ENCODE peak calls at places on chromosomes 7 and 10, in eight cellular contexts. I is body of pancreas, F is cardiac fibroblast, Y is left lung, M is brain microvascular endothelial cell, H is natural killer cell, U is GM23338, D is foreskin fibroblast. E is an unnamed sample.
A peak's percentile ranks its signal among the peaks of the same experiment; 100 is the strongest.

GRCh38 chr10:1049425-1049958 is 573 bp upstream of the IDI1 start:
- DNase-seq in I (no peak), F (no peak), Y (no peak), M (no peak), H (no peak), U (peak; percentile 47), D (no peak), E (no peak)

GRCh38 chr7:110309941-110310340 is 781.0 kb upstream of the LRRN3 start:
- DNase-seq in I (no peak), F (no peak), Y (no peak), M (peak; percentile 54), H (no peak), U (no peak), D (no peak), E (no peak)

GRCh38 chr10:61898435-61898778 is 3.1 kb upstream of the ARID5B start:
- DNase-seq in I (no peak), F (no peak), Y (no peak), M (no peak), H (no peak), U (no peak), D (no peak), E (no peak)

GRCh38 chr7:79988642-79989041 is 146.0 kb upstream of the GNAI1 start:
- DNase-seq in I (no peak), F (peak; percentile 13), Y (no peak), M (peak; percentile 76), H (no peak), U (no peak), D (peak; percentile 62), E (no peak)

GRCh38 chr7:101031082-101031481 is 11.2 kb downstream of the MUC17 start:
- DNase-seq in I (peak; percentile 8), F (no peak), Y (no peak), M (no peak), H (no peak), U (peak; percentile 74), D (no peak), E (no peak)

GRCh38 chr7:2903686-2904162 is 59.6 kb upstream of the GNA12 start:
- DNase-seq in I (no peak), F (peak; percentile 23), Y (no peak), M (no peak), H (no peak), U (no peak), D (no peak), E (no peak)

GRCh38 chr10:119246862-119247549 is 39.6 kb downstream of the GRK5 start:
- DNase-seq in I (no peak), F (peak; percentile 89), Y (no peak), M (peak; percentile 87), H (no peak), U (no peak), D (peak; percentile 85), E (no peak)

GRCh38 chr10:117860135-117860534 is 186.6 kb downstream of the RAB11FIP2 start:
- DNase-seq in I (no peak), F (no peak), Y (no peak), M (no peak), H (no peak), U (no peak), D (no peak), E (no peak)

GRCh38 chr10:16116404-16117304 is 256.3 kb upstream of the MINDY3 start:
- DNase-seq in I (peak; percentile 24), F (peak; percentile 32), Y (no peak), M (peak; percentile 4), H (no peak), U (peak; percentile 77), D (no peak), E (no peak)

GRCh38 chr7:130393799-130394411 is 13.6 kb downstream of the CPA1 start:
- DNase-seq in I (no peak), F (no peak), Y (no peak), M (no peak), H (no peak), U (no peak), D (no peak), E (no peak)

GRCh38 chr10:100569687-100570517 is 34.2 kb downstream of the HIF1AN start:
- DNase-seq in I (peak; percentile 45), F (no peak), Y (no peak), M (no peak), H (no peak), U (peak; percentile 75), D (no peak), E (no peak)

GRCh38 chr10:5545778-5546710 is 21.3 kb downstream of the CALML3 start:
- DNase-seq in I (peak; percentile 26), F (peak; percentile 87), Y (peak; percentile 43), M (peak; percentile 83), H (no peak), U (no peak), D (peak; percentile 21), E (no peak)

GRCh38 chr7:47741984-47742383 is 160.1 kb upstream of the TNS3 start:
- DNase-seq in I (no peak), F (no peak), Y (no peak), M (no peak), H (no peak), U (no peak), D (peak; percentile 39), E (no peak)

GRCh38 chr7:98802088-98802780 is 67.6 kb downstream of the TMEM130 start:
- DNase-seq in I (peak; percentile 20), F (peak; percentile 90), Y (peak; percentile 60), M (peak; percentile 22), H (no peak), U (peak; percentile 25), D (peak; percentile 66), E (no peak)

GRCh38 chr10:100353770-100354485 is 6.9 kb downstream of the SCD start:
- DNase-seq in I (no peak), F (no peak), Y (no peak), M (no peak), H (no peak), U (no peak), D (no peak), E (no peak)

GRCh38 chr10:126153686-126154628 is 234.3 kb downstream of the ADAM12 start:
- DNase-seq in I (no peak), F (peak; percentile 79), Y (no peak), M (peak; percentile 30), H (no peak), U (no peak), D (no peak), E (no peak)

GRCh38 chr7:142863891-142864685 is 9.2 kb downstream of the EPHB6 start:
- DNase-seq in I (no peak), F (no peak), Y (no peak), M (no peak), H (no peak), U (no peak), D (no peak), E (no peak)

DNA sequence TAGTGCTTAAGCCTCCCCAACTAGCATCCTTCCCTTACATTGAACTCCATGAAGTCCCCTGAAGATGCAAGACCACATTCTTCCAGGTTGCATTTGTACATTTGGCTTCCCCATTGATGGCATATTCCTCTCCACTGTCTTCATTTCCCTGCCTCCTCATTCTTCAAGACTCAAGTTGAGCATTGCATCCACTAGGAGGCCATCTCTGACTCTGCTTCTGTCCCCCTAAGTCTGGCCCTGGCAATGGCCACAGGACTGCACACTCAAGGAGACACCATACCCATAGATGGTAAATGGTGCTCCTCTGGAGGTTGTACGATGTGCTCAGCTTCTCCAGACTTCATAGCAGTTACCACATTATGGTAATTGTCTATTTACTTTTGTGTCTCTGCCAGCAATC is 112.5 kb downstream of the PTPRZ1 start:
- DNase-seq in I (no peak), F (no peak), Y (no peak), M (no peak), H (no peak), U (peak; percentile 36), D (no peak), E (no peak)
- TF ChIP-seq CTCF in I (no peak), F (no peak), Y (no peak), M (peak; percentile 29), H (no peak), U (peak; percentile 51), D (no peak), E (no peak)

DNA sequence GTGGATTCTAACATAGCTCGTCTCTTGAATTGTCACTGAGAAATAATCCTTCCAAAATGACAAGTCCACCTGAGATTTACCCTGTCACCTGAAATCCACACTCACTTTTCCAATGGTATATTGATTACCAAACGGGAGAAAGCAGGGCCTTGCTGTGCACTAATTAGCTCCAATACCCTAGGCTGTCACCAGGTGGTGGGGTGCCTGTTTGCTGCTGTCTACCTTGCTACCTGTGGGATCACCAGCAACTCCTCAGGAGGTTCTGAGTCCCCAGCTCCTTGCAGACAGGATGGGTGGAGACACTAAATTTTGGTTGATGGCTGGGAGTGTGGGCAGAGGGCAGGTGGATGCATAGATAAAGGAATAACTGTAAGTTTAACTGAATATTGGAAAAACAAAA is 237.2 kb upstream of the ZNF32 start:
- DNase-seq in I (peak; percentile 73), F (no peak), Y (no peak), M (no peak), H (no peak), U (peak; percentile 65), D (no peak), E (no peak)
- TF ChIP-seq CTCF in I (peak; percentile 38), F (no peak), Y (no peak), M (peak; percentile 11), H (no peak), U (peak; percentile 61), D (no peak), E (peak; percentile 54)

GRCh38 chr7:76065016-76065612 is 17.2 kb downstream of the MDH2 start:
- DNase-seq in I (no peak), F (no peak), Y (no peak), M (no peak), H (no peak), U (no peak), D (no peak), E (no peak)

GRCh38 chr7:76066716-76067503 is 19.0 kb downstream of the MDH2 start:
- DNase-seq in I (no peak), F (no peak), Y (no peak), M (no peak), H (no peak), U (no peak), D (no peak), E (no peak)

GRCh38 chr7:76071316-76072242 is 23.7 kb downstream of the MDH2 start:
- DNase-seq in I (no peak), F (peak; percentile 60), Y (peak; percentile 45), M (no peak), H (no peak), U (no peak), D (no peak), E (no peak)

GRCh38 chr7:76072243-76073148 is 24.6 kb downstream of the MDH2 start:
- DNase-seq in I (no peak), F (no peak), Y (no peak), M (no peak), H (no peak), U (no peak), D (no peak), E (no peak)

DNA sequence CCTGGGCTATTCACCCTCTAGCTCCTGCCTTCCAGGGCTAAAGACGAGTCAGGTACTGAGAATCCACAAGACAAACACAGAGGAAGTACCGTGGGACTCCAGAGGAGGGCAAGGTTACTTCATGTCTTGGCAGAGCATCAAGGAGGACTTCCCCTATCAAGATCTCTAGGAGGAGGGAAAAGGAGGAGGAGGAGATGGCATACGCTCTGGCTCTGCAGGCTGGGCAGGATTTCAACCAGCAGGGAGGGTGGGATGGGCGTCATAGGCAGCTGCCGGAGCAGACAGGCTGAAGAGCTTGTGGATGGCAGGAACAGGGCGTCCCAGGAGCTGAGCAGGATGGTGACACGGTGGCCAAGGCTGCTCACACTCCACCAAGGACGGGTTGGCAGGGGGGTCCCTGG is 21.3 kb downstream of the MDH2 start:
- DNase-seq in I (peak; percentile 45), F (peak; percentile 93), Y (peak; percentile 78), M (peak; percentile 73), H (no peak), U (peak; percentile 84), D (peak; percentile 95), E (no peak)
- TF ChIP-seq CTCF in I (no peak), F (peak; percentile 55), Y (no peak), M (peak; percentile 72), H (no peak), U (peak; percentile 70), D (peak; percentile 40), E (no peak)

GRCh38 chr10:52566471-52567246 is 205.9 kb downstream of the MBL2 start:
- DNase-seq in I (no peak), F (peak; percentile 85), Y (no peak), M (peak; percentile 58), H (no peak), U (peak; percentile 73), D (peak; percentile 33), E (no peak)
- TF ChIP-seq CTCF in I (peak; percentile 24), F (peak; percentile 63), Y (peak; percentile 35), M (peak; percentile 54), H (no peak), U (peak; percentile 53), D (peak; percentile 57), E (peak; percentile 62)